ENCODE peak calls at places on chromosomes 12 and 14, in four cellular contexts. Q is renal cortical epithelial cell; O is stimulated activated CD4-positive, alpha-beta T cell treated with anti-CD3 and anti-CD28 coated beads, Interleukin-15, amount 100 ng/mL, for 24 hours; B is fibroblast of the aortic adventitia. M is an unnamed sample.

GRCh38 chr14:104359301-104359968 is 220.1 kb upstream of the C14orf180 start:
- DNase-seq in Q (no peak), O (no peak), B (no peak), M (no peak)

GRCh38 chr12:120199595-120200306 is 1.2 kb downstream of the RPLP0 start:
- DNase-seq in Q (peak; percentile 82), O (peak; percentile 59), B (peak; percentile 98), M (peak; percentile 91)

GRCh38 chr14:21846227-21846885 is 172.7 kb upstream of the OR4E1 start:
- DNase-seq in Q (no peak), O (peak; percentile 80), B (no peak), M (no peak)

GRCh38 chr14:53652068-53652467 is 304.6 kb downstream of the BMP4 start:
- DNase-seq in Q (no peak), O (no peak), B (no peak), M (no peak)

GRCh38 chr12:56931474-56931978 is 2.7 kb downstream of the SDR9C7 start:
- DNase-seq in Q (peak; percentile 6), O (peak; percentile 23), B (peak; percentile 72), M (peak; percentile 90)

GRCh38 chr12:82529096-82529495 is 157.6 kb upstream of the TMTC2 start:
- DNase-seq in Q (no peak), O (no peak), B (no peak), M (peak; percentile 29)

GRCh38 chr12:92134638-92135274 is 10.9 kb downstream of the BTG1 start:
- DNase-seq in Q (peak; percentile 61), O (no peak), B (peak; percentile 72), M (peak; percentile 50)

GRCh38 chr12:16603265-16603915 is 2.6 kb downstream of the LMO3 start:
- DNase-seq in Q (no peak), O (no peak), B (no peak), M (no peak)

GRCh38 chr14:72888636-72889201 is 5.2 kb downstream of the DPF3 start:
- DNase-seq in Q (no peak), O (no peak), B (peak; percentile 39), M (peak; percentile 31)

GRCh38 chr14:71103662-71104484 is 196.6 kb downstream of the PCNX1 start:
- DNase-seq in Q (peak; percentile 70), O (no peak), B (peak; percentile 86), M (peak; percentile 76)

GRCh38 chr12:112375105-112375504 is 7.1 kb downstream of the HECTD4 start:
- DNase-seq in Q (no peak), O (no peak), B (no peak), M (no peak)

GRCh38 chr12:7136071-7136470 is 5.9 kb downstream of the CLSTN3 start:
- DNase-seq in Q (no peak), O (no peak), B (no peak), M (no peak)

GRCh38 chr14:69683971-69684370 is 72.6 kb downstream of the SUSD6 start:
- DNase-seq in Q (no peak), O (no peak), B (no peak), M (no peak)